ENCODE peak calls at places on chromosomes 5 and 9, in seven cellular contexts. M, O, H, J, A, D and K are unnamed samples.
A peak's percentile ranks its signal among the peaks of the same experiment; 100 is the strongest.

GRCh38 chr9:37902804-37903580 is 935 bp downstream of the SLC25A51 start:
- DNase-seq in M (peak; percentile 65), O (peak; percentile 33), H (peak; percentile 23), J (no peak), A (peak; percentile 73), D (peak; percentile 34), K (no peak)

GRCh38 chr5:31137676-31138075 is 55.8 kb upstream of the CDH6 start:
- DNase-seq in M (no peak), O (no peak), H (no peak), J (no peak), A (no peak), D (no peak), K (no peak)

GRCh38 chr5:139382371-139382770 is 726 bp downstream of the SLC23A1 start:
- DNase-seq in M (no peak), O (no peak), H (no peak), J (no peak), A (no peak), D (no peak), K (no peak)

GRCh38 chr9:131387394-131387793 is 6.5 kb upstream of the PRRC2B start:
- DNase-seq in M (no peak), O (no peak), H (no peak), J (no peak), A (no peak), D (no peak), K (no peak)

GRCh38 chr5:14532180-14532579 is 49.4 kb upstream of the OTULINL start:
- DNase-seq in M (no peak), O (no peak), H (no peak), J (no peak), A (no peak), D (no peak), K (no peak)

GRCh38 chr9:133417541-133418461 is at the start of gene REXO4:
- DNase-seq in M (peak; percentile 85), O (peak; percentile 98), H (peak; percentile 92), J (peak; percentile 86), A (peak; percentile 88), D (peak; percentile 83), K (peak; percentile 93)

GRCh38 chr5:13601152-13601551 is 343.3 kb downstream of the DNAH5 start:
- DNase-seq in M (peak; percentile 46), O (no peak), H (no peak), J (no peak), A (peak; percentile 36), D (peak; percentile 14), K (no peak)

GRCh38 chr5:82022499-82022898 is 50.7 kb downstream of the ATG10 start:
- DNase-seq in M (no peak), O (no peak), H (no peak), J (no peak), A (no peak), D (no peak), K (no peak)

GRCh38 chr5:154723740-154724505 is 31.3 kb upstream of the LARP1 start:
- DNase-seq in M (peak; percentile 81), O (no peak), H (no peak), J (no peak), A (peak; percentile 62), D (no peak), K (no peak)

GRCh38 chr5:166907314-166907713 is 1384.1 kb upstream of the WWC1 start:
- DNase-seq in M (no peak), O (no peak), H (no peak), J (no peak), A (peak; percentile 21), D (no peak), K (no peak)

GRCh38 chr5:62829241-62829986 is 250.8 kb downstream of the LRRC70 start:
- DNase-seq in M (no peak), O (no peak), H (no peak), J (no peak), A (no peak), D (no peak), K (no peak)

DNA sequence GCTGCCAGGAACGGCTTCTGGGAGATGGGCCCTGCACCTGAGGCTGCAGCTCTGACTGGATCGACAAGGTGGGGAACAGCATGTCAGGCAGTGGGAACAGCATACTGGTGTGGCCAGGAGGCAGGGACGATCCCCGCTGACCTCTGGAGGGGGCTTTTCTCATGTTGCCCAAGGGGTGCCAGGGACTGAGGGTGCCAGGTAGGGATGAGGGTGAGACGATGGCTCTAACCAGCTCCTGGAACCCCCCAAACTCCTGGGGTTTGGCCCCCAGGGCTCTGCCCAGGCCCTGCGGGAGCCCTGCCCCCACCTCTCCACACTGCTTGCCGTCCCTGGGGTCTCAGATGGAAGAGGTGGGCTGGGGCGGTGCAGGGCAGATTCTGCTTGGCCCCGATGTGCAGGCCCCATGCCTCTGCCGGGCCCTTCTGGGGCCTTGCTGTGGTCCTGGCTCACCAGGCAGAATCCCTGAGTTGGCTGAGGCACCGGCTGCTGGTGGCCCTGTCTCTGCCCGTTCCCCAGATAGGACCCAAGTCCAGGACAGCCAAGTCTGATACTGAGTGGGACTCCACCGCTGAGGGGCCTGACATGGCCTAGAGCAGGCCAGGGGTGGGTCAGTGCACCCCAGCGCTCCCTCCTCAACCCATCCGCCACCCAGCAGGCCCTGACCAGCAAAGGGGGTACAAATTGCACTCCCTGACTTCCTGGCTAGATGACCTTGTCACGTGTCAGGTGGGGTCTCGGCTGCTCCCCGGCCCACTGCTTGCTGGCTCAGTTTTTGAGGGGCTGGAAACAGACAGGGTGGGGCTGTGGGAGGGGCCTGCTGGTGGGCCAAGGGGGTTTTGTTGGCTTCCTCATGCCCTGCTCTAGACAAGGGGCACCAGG is 28.4 kb upstream of the RNF130 start:
- DNase-seq in M (no peak), O (no peak), H (no peak), J (no peak), A (no peak), D (no peak), K (no peak)
- H3K23ac ChIP-seq in M (no peak overlapping the region), O (no peak overlapping the region), H (peak overlapping the region; percentile 93), J (no peak overlapping the region), A (no peak overlapping the region), D (no peak overlapping the region), K (no peak overlapping the region)

DNA sequence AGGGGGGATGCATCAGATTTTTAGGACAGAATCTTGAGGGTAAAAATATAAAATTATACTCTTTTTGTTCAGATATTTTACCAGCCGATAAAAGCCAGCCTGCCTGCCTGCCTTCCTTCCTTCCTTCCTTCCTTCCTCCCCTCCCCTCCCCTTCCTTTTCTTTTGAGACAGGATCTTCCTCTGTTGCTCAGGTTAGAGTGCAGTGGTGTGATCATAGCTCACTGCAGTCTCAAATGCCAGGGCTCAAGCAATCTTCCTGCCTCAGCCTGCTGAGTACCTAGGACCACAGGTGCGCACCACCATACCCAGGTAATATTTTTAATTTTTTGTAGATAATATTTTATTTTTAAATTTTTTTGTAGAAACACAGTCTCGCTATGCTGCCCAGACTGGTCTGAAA is 330.0 kb downstream of the CCDC171 start:
- DNase-seq in M (no peak), O (no peak), H (no peak), J (no peak), A (no peak), D (no peak), K (no peak)
- H2BK5ac ChIP-seq in M (no peak overlapping the region), O (no peak overlapping the region), H (no peak overlapping the region), J (no peak overlapping the region), A (no peak overlapping the region), D (no peak overlapping the region), K (no peak overlapping the region)

GRCh38 chr5:79526928-79527327 is 13.0 kb upstream of the HOMER1 start:
- DNase-seq in M (no peak), O (no peak), H (no peak), J (no peak), A (no peak), D (peak; percentile 38), K (no peak)
- H3K23ac ChIP-seq in M (no peak overlapping the region), O (no peak overlapping the region), H (no peak overlapping the region), J (no peak overlapping the region), A (no peak overlapping the region), D (no peak overlapping the region), K (no peak overlapping the region)

GRCh38 chr9:136717399-136717798 is 5.0 kb downstream of the DIPK1B start:
- DNase-seq in M (no peak), O (no peak), H (no peak), J (no peak), A (no peak), D (no peak), K (no peak)
- H2BK5ac ChIP-seq in M (no peak overlapping the region), O (no peak overlapping the region), H (no peak overlapping the region), J (no peak overlapping the region), A (no peak overlapping the region), D (no peak overlapping the region), K (no peak overlapping the region)

GRCh38 chr5:107604990-107605389 is 65.7 kb downstream of the EFNA5 start:
- DNase-seq in M (peak; percentile 37), O (no peak), H (no peak), J (no peak), A (peak; percentile 41), D (no peak), K (no peak)

GRCh38 chr5:107605596-107606125 is 65.1 kb downstream of the EFNA5 start:
- DNase-seq in M (no peak), O (no peak), H (no peak), J (no peak), A (no peak), D (no peak), K (no peak)

GRCh38 chr5:107602896-107603295 is 67.8 kb downstream of the EFNA5 start:
- DNase-seq in M (no peak), O (no peak), H (no peak), J (no peak), A (no peak), D (no peak), K (no peak)

GRCh38 chr5:107607196-107607595 is 63.5 kb downstream of the EFNA5 start:
- DNase-seq in M (no peak), O (no peak), H (no peak), J (no peak), A (no peak), D (no peak), K (no peak)

DNA sequence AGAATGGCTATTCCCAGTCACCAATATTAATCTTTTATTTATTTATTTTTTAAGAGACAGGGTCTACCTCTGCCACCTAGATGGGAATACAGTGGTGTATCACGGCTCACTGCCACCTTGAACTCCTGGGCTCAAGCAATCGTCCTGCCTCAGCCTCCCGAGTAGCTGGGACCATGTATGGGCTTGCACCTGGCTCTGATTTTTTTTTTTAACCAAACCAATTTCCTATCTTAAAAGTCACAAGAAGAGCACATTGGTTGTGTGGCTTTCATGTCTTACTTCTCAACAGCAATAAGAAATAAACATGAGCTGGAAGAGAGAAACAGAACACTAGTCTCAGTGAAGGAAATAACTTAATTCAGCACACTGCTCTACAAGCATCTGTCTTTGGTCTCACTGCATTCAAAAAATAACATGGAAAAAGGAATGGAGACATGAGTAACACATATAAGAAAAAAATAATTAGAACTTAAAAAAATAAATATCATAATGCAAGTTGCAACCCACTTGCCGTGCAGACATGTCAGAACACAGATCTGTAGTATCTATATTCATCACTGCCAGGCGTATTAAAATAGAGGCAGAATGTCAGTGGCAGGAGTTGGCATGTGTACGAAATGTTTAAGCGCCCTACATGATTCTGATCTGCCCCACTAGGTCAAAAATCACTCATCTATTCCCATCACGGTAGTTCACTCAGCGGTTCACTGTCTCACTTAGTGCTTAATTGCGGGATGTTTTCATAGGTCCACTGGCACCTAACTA is 66.4 kb downstream of the EFNA5 start:
- DNase-seq in M (no peak), O (no peak), H (no peak), J (no peak), A (no peak), D (no peak), K (no peak)
- H3K23ac ChIP-seq in M (no peak overlapping the region), O (no peak overlapping the region), H (no peak overlapping the region), J (no peak overlapping the region), A (no peak overlapping the region), D (no peak overlapping the region), K (no peak overlapping the region)